ENCODE peak calls at places on chromosomes 6 and 20, in four cellular contexts. Y is cardiac fibroblast, Q is T-helper 22 cell, M is EL. O is an unnamed sample.

GRCh38 chr20:46512943-46513844 is at the start of gene ZNF334:
- DNase-seq in Y (peak), Q (no peak), M (peak), O (peak)

GRCh38 chr6:142867355-142867801 is 77.6 kb downstream of the HIVEP2 start:
- DNase-seq in Y (peak), Q (no peak), M (no peak), O (no peak)

GRCh38 chr6:109458774-109459531 is 3.4 kb upstream of the MICAL1 start:
- DNase-seq in Y (no peak), Q (peak), M (no peak), O (no peak)

GRCh38 chr6:6235786-6236185 is 84.7 kb downstream of the F13A1 start:
- DNase-seq in Y (no peak), Q (no peak), M (no peak), O (no peak)

GRCh38 chr6:84582997-84583396 is 181.4 kb downstream of the TBX18 start:
- DNase-seq in Y (no peak), Q (no peak), M (peak), O (no peak)

GRCh38 chr6:161131367-161131766 is 139.8 kb downstream of the MAP3K4 start:
- DNase-seq in Y (no peak), Q (no peak), M (no peak), O (no peak)

GRCh38 chr6:159038914-159039884 is 5.6 kb downstream of the TAGAP start:
- DNase-seq in Y (peak), Q (no peak), M (peak), O (no peak)

GRCh38 chr6:41682966-41683459 is 44.7 kb downstream of the MDFI start:
- DNase-seq in Y (peak), Q (no peak), M (no peak), O (no peak)

GRCh38 chr20:44601801-44602204 is 19.4 kb downstream of the PKIG start:
- DNase-seq in Y (peak), Q (no peak), M (peak), O (no peak)

GRCh38 chr20:41001497-41001896 is 27.1 kb upstream of the TOP1 start:
- DNase-seq in Y (peak), Q (no peak), M (no peak), O (no peak)

GRCh38 chr20:18001131-18001921 is 32.5 kb downstream of the MGME1 start:
- DNase-seq in Y (peak), Q (no peak), M (peak), O (peak)

GRCh38 chr6:134551245-134551960 is 233.5 kb upstream of the SGK1 start:
- DNase-seq in Y (peak), Q (no peak), M (peak), O (no peak)

GRCh38 chr6:93580441-93580840 is 161.1 kb upstream of the EPHA7 start:
- DNase-seq in Y (no peak), Q (no peak), M (no peak), O (no peak)

GRCh38 chr6:82246802-82247633 is 526 bp downstream of the IBTK start:
- DNase-seq in Y (peak), Q (no peak), M (peak), O (no peak)

GRCh38 chr20:17871181-17871580 is 97.4 kb downstream of the SNX5 start:
- DNase-seq in Y (peak), Q (no peak), M (peak), O (no peak)

GRCh38 chr20:59253779-59254319 is 46.6 kb upstream of the EDN3 start:
- DNase-seq in Y (no peak), Q (peak), M (no peak), O (no peak)

GRCh38 chr6:32668226-32668747 is 1.8 kb upstream of the HLA-DQB1 start:
- DNase-seq in Y (no peak), Q (peak), M (no peak), O (no peak)

GRCh38 chr20:528923-529594 is 14.5 kb downstream of the CSNK2A1 start:
- DNase-seq in Y (peak), Q (no peak), M (peak), O (no peak)

GRCh38 chr20:25470045-25470444 is 62.6 kb downstream of the GINS1 start:
- DNase-seq in Y (peak), Q (no peak), M (peak), O (no peak)

GRCh38 chr6:6699741-6700367 is 111.3 kb downstream of the LY86 start:
- DNase-seq in Y (peak), Q (no peak), M (peak), O (no peak)

GRCh38 chr6:22320750-22321149 is 23.9 kb upstream of the PRL start:
- DNase-seq in Y (peak), Q (no peak), M (peak), O (no peak)

GRCh38 chr6:72080260-72080941 is 194.1 kb downstream of the RIMS1 start:
- DNase-seq in Y (no peak), Q (no peak), M (no peak), O (no peak)

GRCh38 chr20:35504751-35505150 is 24.7 kb downstream of the C20orf173 start:
- DNase-seq in Y (no peak), Q (no peak), M (no peak), O (no peak)

GRCh38 chr6:170122676-170123075 is 168.2 kb downstream of the DLL1 start:
- DNase-seq in Y (peak), Q (no peak), M (peak), O (no peak)

GRCh38 chr6:130959938-130960337 is 103.1 kb downstream of the EPB41L2 start:
- DNase-seq in Y (no peak), Q (no peak), M (no peak), O (no peak)

GRCh38 chr6:110196874-110197273 is 16.6 kb downstream of the CDC40 start:
- DNase-seq in Y (no peak), Q (no peak), M (no peak), O (no peak)

GRCh38 chr6:157715766-157716171 is 107.3 kb upstream of the SNX9 start:
- DNase-seq in Y (peak), Q (no peak), M (peak), O (no peak)

GRCh38 chr20:35174458-35175216 is 2.8 kb downstream of the PROCR start:
- DNase-seq in Y (no peak), Q (no peak), M (no peak), O (peak)

O was measured in left lobe of liver.